ENCODE peak calls at places on chromosomes 7 and 10, in four cellular contexts. One of them, this sample, is unnamed.

GRCh38 chr10:88194961-88195367 is 331.5 kb downstream of the PTEN start:
- DNase-seq in CD8-positive, alpha-beta memory T cell: no peak
- DNase-seq in fibroblast of villous mesenchyme: no peak
- DNase-seq in fibroblast of lung: no peak
- DNase-seq in this sample: no peak

GRCh38 chr10:80407836-80408197 is 534 bp upstream of the PRXL2A start:
- DNase-seq in fibroblast of lung: peak; percentile 55
- DNase-seq in fibroblast of villous mesenchyme: no peak
- DNase-seq in CD8-positive, alpha-beta memory T cell: no peak
- DNase-seq in this sample: peak; percentile 60

GRCh38 chr7:47100815-47101435 is 481.0 kb downstream of the TNS3 start:
- DNase-seq in CD8-positive, alpha-beta memory T cell: no peak
- DNase-seq in fibroblast of lung: peak; percentile 44
- DNase-seq in fibroblast of villous mesenchyme: peak; percentile 71
- DNase-seq in this sample: peak; percentile 36

GRCh38 chr7:158110661-158111555 is 476.7 kb downstream of the PTPRN2 start:
- DNase-seq in fibroblast of villous mesenchyme: no peak
- DNase-seq in CD8-positive, alpha-beta memory T cell: no peak
- DNase-seq in fibroblast of lung: no peak
- DNase-seq in this sample: no peak

GRCh38 chr7:42753322-42753721 is 158.5 kb downstream of the C7orf25 start:
- DNase-seq in fibroblast of lung: no peak
- DNase-seq in fibroblast of villous mesenchyme: no peak
- DNase-seq in CD8-positive, alpha-beta memory T cell: no peak
- DNase-seq in this sample: no peak

GRCh38 chr10:3902054-3902808 is 117.2 kb upstream of the KLF6 start:
- DNase-seq in CD8-positive, alpha-beta memory T cell: peak; percentile 19
- DNase-seq in fibroblast of villous mesenchyme: peak; percentile 51
- DNase-seq in fibroblast of lung: peak; percentile 65
- DNase-seq in this sample: no peak

GRCh38 chr10:95341716-95342130 is 50.9 kb upstream of the PDLIM1 start:
- DNase-seq in CD8-positive, alpha-beta memory T cell: no peak
- DNase-seq in fibroblast of lung: peak; percentile 64
- DNase-seq in fibroblast of villous mesenchyme: peak; percentile 97
- DNase-seq in this sample: no peak

GRCh38 chr10:3339531-3339950 is 167.0 kb upstream of the PITRM1 start:
- DNase-seq in CD8-positive, alpha-beta memory T cell: no peak
- DNase-seq in fibroblast of villous mesenchyme: peak; percentile 28
- DNase-seq in fibroblast of lung: peak; percentile 64
- DNase-seq in this sample: no peak

GRCh38 chr10:122327237-122328206 is 47.0 kb upstream of the PLEKHA1 start:
- DNase-seq in fibroblast of lung: no peak
- DNase-seq in CD8-positive, alpha-beta memory T cell: no peak
- DNase-seq in fibroblast of villous mesenchyme: no peak
- DNase-seq in this sample: no peak

GRCh38 chr10:125029584-125030242 is 87.8 kb downstream of the ZRANB1 start:
- DNase-seq in fibroblast of villous mesenchyme: peak; percentile 70
- DNase-seq in fibroblast of lung: peak; percentile 76
- DNase-seq in CD8-positive, alpha-beta memory T cell: no peak
- DNase-seq in this sample: no peak

GRCh38 chr7:102140952-102141370 is 145.7 kb upstream of the SH2B2 start:
- DNase-seq in fibroblast of lung: no peak
- DNase-seq in CD8-positive, alpha-beta memory T cell: no peak
- DNase-seq in fibroblast of villous mesenchyme: no peak
- DNase-seq in this sample: peak; percentile 25

GRCh38 chr7:27247000-27247399 is 4.4 kb downstream of the EVX1 start:
- DNase-seq in fibroblast of lung: no peak
- DNase-seq in fibroblast of villous mesenchyme: no peak
- DNase-seq in CD8-positive, alpha-beta memory T cell: no peak
- DNase-seq in this sample: no peak

GRCh38 chr10:21662635-21663034 is 128.6 kb downstream of the MLLT10 start:
- DNase-seq in fibroblast of villous mesenchyme: no peak
- DNase-seq in CD8-positive, alpha-beta memory T cell: no peak
- DNase-seq in fibroblast of lung: no peak
- DNase-seq in this sample: no peak

GRCh38 chr7:89514970-89515369 is 639.3 kb upstream of the STEAP1 start:
- DNase-seq in fibroblast of lung: no peak
- DNase-seq in CD8-positive, alpha-beta memory T cell: no peak
- DNase-seq in fibroblast of villous mesenchyme: no peak
- DNase-seq in this sample: no peak

GRCh38 chr10:50422259-50422658 is 170.9 kb upstream of the ASAH2 start:
- DNase-seq in fibroblast of villous mesenchyme: no peak
- DNase-seq in CD8-positive, alpha-beta memory T cell: no peak
- DNase-seq in fibroblast of lung: no peak
- DNase-seq in this sample: no peak

GRCh38 chr7:49883933-49884332 is 110.5 kb downstream of the VWC2 start:
- DNase-seq in fibroblast of lung: no peak
- DNase-seq in fibroblast of villous mesenchyme: no peak
- DNase-seq in CD8-positive, alpha-beta memory T cell: no peak
- DNase-seq in this sample: no peak

GRCh38 chr10:74652664-74653063 is 173.7 kb upstream of the KAT6B start:
- DNase-seq in fibroblast of villous mesenchyme: no peak
- DNase-seq in fibroblast of lung: no peak
- DNase-seq in CD8-positive, alpha-beta memory T cell: no peak
- DNase-seq in this sample: no peak

GRCh38 chr10:71210031-71210871 is 2.1 kb upstream of the UNC5B start:
- DNase-seq in CD8-positive, alpha-beta memory T cell: no peak
- DNase-seq in fibroblast of villous mesenchyme: no peak
- DNase-seq in fibroblast of lung: no peak
- DNase-seq in this sample: no peak

GRCh38 chr10:64738462-64738861 is 1217.3 kb downstream of the REEP3 start:
- DNase-seq in fibroblast of villous mesenchyme: no peak
- DNase-seq in fibroblast of lung: no peak
- DNase-seq in CD8-positive, alpha-beta memory T cell: no peak
- DNase-seq in this sample: no peak

GRCh38 chr7:108290344-108291134 is 160.4 kb upstream of the LAMB4 start:
- DNase-seq in fibroblast of lung: no peak
- DNase-seq in fibroblast of villous mesenchyme: no peak
- DNase-seq in CD8-positive, alpha-beta memory T cell: no peak
- DNase-seq in this sample: no peak

GRCh38 chr7:114418117-114418516 is 3.5 kb downstream of the FOXP2 start:
- DNase-seq in CD8-positive, alpha-beta memory T cell: no peak
- DNase-seq in fibroblast of villous mesenchyme: no peak
- DNase-seq in fibroblast of lung: peak; percentile 17
- DNase-seq in this sample: no peak

GRCh38 chr10:24920907-24921881 is 31.2 kb downstream of the PRTFDC1 start:
- DNase-seq in CD8-positive, alpha-beta memory T cell: no peak
- DNase-seq in fibroblast of lung: peak; percentile 98
- DNase-seq in fibroblast of villous mesenchyme: peak; percentile 96
- DNase-seq in this sample: peak; percentile 62

GRCh38 chr10:95241533-95241932 is 47.5 kb downstream of the ACSM6 start:
- DNase-seq in fibroblast of villous mesenchyme: no peak
- DNase-seq in fibroblast of lung: peak; percentile 30
- DNase-seq in CD8-positive, alpha-beta memory T cell: no peak
- DNase-seq in this sample: no peak

GRCh38 chr10:53135213-53135896 is 362.8 kb upstream of the MBL2 start:
- DNase-seq in CD8-positive, alpha-beta memory T cell: no peak
- DNase-seq in fibroblast of lung: no peak
- DNase-seq in fibroblast of villous mesenchyme: no peak
- DNase-seq in this sample: no peak

GRCh38 chr10:11515596-11516418 is 95.6 kb downstream of the USP6NL start:
- DNase-seq in fibroblast of villous mesenchyme: peak; percentile 74
- DNase-seq in fibroblast of lung: peak; percentile 45
- DNase-seq in CD8-positive, alpha-beta memory T cell: peak; percentile 27
- DNase-seq in this sample: no peak

GRCh38 chr10:119687192-119688032 is 36.2 kb downstream of the BAG3 start:
- DNase-seq in fibroblast of lung: peak; percentile 72
- DNase-seq in CD8-positive, alpha-beta memory T cell: no peak
- DNase-seq in fibroblast of villous mesenchyme: peak; percentile 22
- DNase-seq in this sample: no peak
- H3K4me3 ChIP-seq in fibroblast of lung: no peak overlapping the region
- H3K4me3 ChIP-seq in CD8-positive, alpha-beta memory T cell: no peak overlapping the region
- H3K4me3 ChIP-seq in fibroblast of villous mesenchyme: no peak overlapping the region
- H3K4me3 ChIP-seq in this sample: no peak overlapping the region

DNA sequence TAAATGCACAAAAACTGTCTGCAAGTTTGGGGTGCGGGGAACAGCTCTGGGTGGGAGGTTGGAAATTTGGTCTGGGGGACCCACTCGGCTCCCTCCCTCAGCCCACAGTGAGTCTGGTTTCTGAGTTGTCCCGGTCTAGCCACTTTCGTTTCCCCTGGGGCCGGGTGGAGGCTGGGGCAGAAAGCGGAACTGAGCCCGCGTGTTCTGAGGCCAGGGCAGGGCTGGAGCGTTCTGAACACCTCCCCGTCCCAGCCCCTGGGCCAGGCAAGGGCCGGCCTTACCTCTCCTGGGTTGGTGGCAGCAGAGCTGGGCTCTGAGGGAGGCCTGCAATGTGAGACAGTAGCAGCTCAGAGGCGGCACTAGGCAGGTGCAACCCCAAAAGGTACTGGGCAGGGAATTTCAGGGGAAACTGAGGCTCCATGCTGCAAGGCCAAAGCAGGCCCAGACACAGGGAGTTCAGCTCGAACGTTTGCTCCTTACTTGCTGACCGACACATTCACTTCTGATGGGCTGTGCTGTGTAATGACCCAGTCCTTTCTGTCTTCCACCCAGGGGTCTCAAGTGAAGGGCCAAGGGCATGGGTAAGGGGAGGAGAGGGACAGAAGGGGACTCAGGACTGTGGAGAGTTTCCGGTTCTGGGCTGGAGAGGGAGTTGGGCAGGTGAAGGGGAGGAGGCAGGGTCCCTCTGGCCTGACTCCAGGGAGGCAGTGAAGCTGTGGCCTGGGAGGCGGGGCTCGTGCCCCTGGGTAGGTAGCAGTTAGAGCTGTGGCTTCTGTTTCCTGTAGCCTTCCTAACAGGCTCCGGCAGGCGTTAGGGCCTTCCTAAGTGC is 3.0 kb downstream of the IRF5 start:
- DNase-seq in fibroblast of lung: no peak
- DNase-seq in CD8-positive, alpha-beta memory T cell: no peak
- DNase-seq in fibroblast of villous mesenchyme: no peak
- DNase-seq in this sample: peak; percentile 61
- H3K4me3 ChIP-seq in fibroblast of lung: no peak overlapping the region
- H3K4me3 ChIP-seq in CD8-positive, alpha-beta memory T cell: no peak overlapping the region
- H3K4me3 ChIP-seq in fibroblast of villous mesenchyme: no peak overlapping the region
- H3K4me3 ChIP-seq in this sample: no peak overlapping the region

GRCh38 chr10:33289776-33290175 is 44.7 kb downstream of the NRP1 start:
- DNase-seq in fibroblast of villous mesenchyme: no peak
- DNase-seq in CD8-positive, alpha-beta memory T cell: no peak
- DNase-seq in fibroblast of lung: no peak
- DNase-seq in this sample: no peak

GRCh38 chr10:33293081-33293480 is 41.4 kb downstream of the NRP1 start:
- DNase-seq in fibroblast of villous mesenchyme: no peak
- DNase-seq in CD8-positive, alpha-beta memory T cell: no peak
- DNase-seq in fibroblast of lung: no peak
- DNase-seq in this sample: no peak

GRCh38 chr10:33291053-33291592 is 43.3 kb downstream of the NRP1 start:
- DNase-seq in fibroblast of villous mesenchyme: peak; percentile 90
- DNase-seq in CD8-positive, alpha-beta memory T cell: no peak
- DNase-seq in fibroblast of lung: peak; percentile 94
- DNase-seq in this sample: no peak

GRCh38 chr10:33288127-33288526 is 46.3 kb downstream of the NRP1 start:
- DNase-seq in CD8-positive, alpha-beta memory T cell: no peak
- DNase-seq in fibroblast of lung: no peak
- DNase-seq in fibroblast of villous mesenchyme: no peak
- DNase-seq in this sample: no peak

DNA sequence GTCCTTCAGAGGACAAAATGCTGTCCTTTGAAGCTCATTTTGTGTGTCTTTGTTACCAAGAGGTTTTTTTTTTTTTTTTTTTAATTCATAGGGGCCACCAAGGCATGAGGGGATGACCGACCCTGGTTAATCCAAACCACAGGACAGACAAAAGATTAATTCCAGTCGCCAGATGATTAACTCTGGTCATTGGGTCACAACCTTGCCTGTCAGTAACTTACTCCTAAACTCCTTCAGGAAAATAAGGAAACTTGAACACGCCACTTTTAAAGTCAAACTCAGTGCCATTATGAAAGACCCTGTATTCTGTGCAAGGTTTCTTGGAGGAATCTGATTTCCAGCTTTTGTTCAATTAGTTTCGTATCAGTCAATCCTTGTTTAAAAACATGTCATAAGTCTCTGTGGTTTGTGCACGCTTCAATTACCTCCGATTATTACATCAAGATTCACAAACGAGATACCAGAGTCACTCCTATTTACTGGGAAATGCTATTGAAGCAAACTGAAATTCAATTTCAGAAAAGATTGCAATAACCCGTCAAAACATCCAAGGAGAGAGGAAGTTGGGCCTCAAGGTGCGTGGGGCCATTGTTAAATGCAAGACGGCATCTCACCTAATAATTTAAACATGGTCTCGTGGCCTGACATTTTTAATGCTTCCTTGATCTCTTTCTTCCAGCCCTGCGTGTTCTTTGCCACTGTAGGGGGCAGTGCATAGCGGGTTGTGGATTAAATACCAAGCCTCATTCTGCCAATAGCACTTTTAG is 44.0 kb downstream of the NRP1 start:
- DNase-seq in CD8-positive, alpha-beta memory T cell: no peak
- DNase-seq in fibroblast of villous mesenchyme: no peak
- DNase-seq in fibroblast of lung: peak; percentile 59
- DNase-seq in this sample: no peak
- H3K4me3 ChIP-seq in CD8-positive, alpha-beta memory T cell: no peak overlapping the region
- H3K4me3 ChIP-seq in fibroblast of villous mesenchyme: no peak overlapping the region
- H3K4me3 ChIP-seq in fibroblast of lung: no peak overlapping the region
- H3K4me3 ChIP-seq in this sample: no peak overlapping the region

DNA sequence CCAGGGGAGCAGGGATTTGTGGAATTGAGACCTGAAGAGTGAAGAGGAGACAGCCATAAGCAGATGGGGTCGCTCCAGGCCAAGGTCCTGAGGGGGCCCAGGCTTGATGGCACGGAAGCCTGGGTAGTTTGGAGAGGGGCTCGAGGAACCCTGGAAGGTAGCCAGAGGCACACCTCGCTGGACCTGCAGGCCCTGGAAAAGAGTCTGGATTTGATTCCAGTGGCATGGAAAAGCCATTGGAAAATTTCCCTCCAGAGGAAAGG is 31.8 kb downstream of the CXCL12 start:
- DNase-seq in fibroblast of villous mesenchyme: no peak
- DNase-seq in CD8-positive, alpha-beta memory T cell: no peak
- DNase-seq in fibroblast of lung: no peak
- DNase-seq in this sample: no peak
- H3K4me3 ChIP-seq in fibroblast of villous mesenchyme: no peak overlapping the region
- H3K4me3 ChIP-seq in CD8-positive, alpha-beta memory T cell: no peak overlapping the region
- H3K4me3 ChIP-seq in fibroblast of lung: no peak overlapping the region
- H3K4me3 ChIP-seq in this sample: no peak overlapping the region

GRCh38 chr7:44310221-44310848 is 15.1 kb downstream of the CAMK2B start:
- DNase-seq in fibroblast of villous mesenchyme: no peak
- DNase-seq in CD8-positive, alpha-beta memory T cell: no peak
- DNase-seq in fibroblast of lung: no peak
- DNase-seq in this sample: no peak
- H3K4me3 ChIP-seq in fibroblast of villous mesenchyme: peak overlapping the region; percentile 41
- H3K4me3 ChIP-seq in CD8-positive, alpha-beta memory T cell: no peak overlapping the region
- H3K4me3 ChIP-seq in fibroblast of lung: no peak overlapping the region
- H3K4me3 ChIP-seq in this sample: peak overlapping the region; percentile 12

DNA sequence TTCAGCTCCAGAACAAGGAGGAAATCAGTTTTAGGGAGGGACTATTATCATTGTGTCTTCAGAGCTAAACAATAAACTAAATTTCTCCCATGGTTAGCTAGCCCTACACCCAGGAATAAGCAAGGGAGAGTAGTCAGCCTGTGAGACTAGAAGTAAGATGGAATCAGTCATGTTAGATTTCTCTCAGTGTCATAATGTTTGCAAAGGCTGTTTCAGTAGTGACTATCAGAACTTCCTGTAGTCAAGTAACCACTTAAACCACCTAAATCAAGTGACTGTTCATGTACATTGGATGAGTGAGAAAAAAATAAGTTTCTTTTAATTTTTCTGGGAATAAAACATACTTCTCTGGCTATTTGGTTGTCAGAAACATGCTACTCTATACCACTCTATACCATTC is 121.6 kb downstream of the KCND2 start:
- DNase-seq in fibroblast of villous mesenchyme: no peak
- DNase-seq in fibroblast of lung: no peak
- DNase-seq in CD8-positive, alpha-beta memory T cell: no peak
- DNase-seq in this sample: no peak
- H3K4me3 ChIP-seq in fibroblast of villous mesenchyme: no peak overlapping the region
- H3K4me3 ChIP-seq in fibroblast of lung: no peak overlapping the region
- H3K4me3 ChIP-seq in CD8-positive, alpha-beta memory T cell: no peak overlapping the region
- H3K4me3 ChIP-seq in this sample: no peak overlapping the region